ENCODE peak calls at places on chromosomes 4 and X, in six cellular contexts. A, Q, B, H, L and W are unnamed samples.

GRCh38 chr4:37793562-37793961 is 32.9 kb upstream of the PGM2 start:
- DNase-seq in A (peak; percentile 25), Q (no peak), B (no peak), H (no peak), L (peak; percentile 3), W (no peak)

GRCh38 chrX:119640621-119641020 is 34.4 kb upstream of the NKRF start:
- DNase-seq in A (no peak), Q (no peak), B (no peak), H (no peak), L (no peak), W (no peak)

GRCh38 chr4:88958080-88958479 is 98.9 kb downstream of the FAM13A start:
- DNase-seq in A (no peak), Q (no peak), B (no peak), H (no peak), L (no peak), W (no peak)

GRCh38 chrX:32868524-32868895 is 342.8 kb downstream of the DMD start:
- DNase-seq in A (no peak), Q (no peak), B (no peak), H (no peak), L (no peak), W (no peak)

GRCh38 chr4:101019941-101020401 is 327.4 kb downstream of the PPP3CA start:
- DNase-seq in A (no peak), Q (no peak), B (no peak), H (no peak), L (peak; percentile 76), W (peak; percentile 21)

GRCh38 chr4:17323619-17324400 is 188.1 kb downstream of the QDPR start:
- DNase-seq in A (no peak), Q (no peak), B (no peak), H (no peak), L (no peak), W (no peak)

GRCh38 chr4:115515379-115516171 is 402.2 kb upstream of the NDST4 start:
- DNase-seq in A (no peak), Q (no peak), B (no peak), H (no peak), L (no peak), W (peak; percentile 6)

GRCh38 chrX:81489987-81490386 is 288.1 kb downstream of the SH3BGRL start:
- DNase-seq in A (no peak), Q (no peak), B (no peak), H (no peak), L (no peak), W (no peak)

GRCh38 chrX:9765072-9765736 is 443 bp downstream of the GPR143 start:
- DNase-seq in A (no peak), Q (no peak), B (no peak), H (no peak), L (no peak), W (no peak)

GRCh38 chrX:63920875-63921274 is 135.9 kb upstream of the ARHGEF9 start:
- DNase-seq in A (no peak), Q (no peak), B (no peak), H (no peak), L (no peak), W (no peak)

GRCh38 chrX:69906447-69906846 is 143.3 kb downstream of the AWAT2 start:
- DNase-seq in A (no peak), Q (no peak), B (no peak), H (no peak), L (no peak), W (no peak)

GRCh38 chr4:179595671-179596410 is 2153.6 kb upstream of the AGA start:
- DNase-seq in A (no peak), Q (no peak), B (no peak), H (no peak), L (no peak), W (no peak)

GRCh38 chr4:21596521-21596920 is 352.1 kb downstream of the KCNIP4 start:
- DNase-seq in A (no peak), Q (no peak), B (no peak), H (no peak), L (no peak), W (no peak)

GRCh38 chrX:17104433-17104832 is 158.0 kb downstream of the REPS2 start:
- DNase-seq in A (no peak), Q (no peak), B (no peak), H (no peak), L (no peak), W (no peak)

GRCh38 chrX:22196151-22196550 is 76.6 kb upstream of the CBLL2 start:
- DNase-seq in A (no peak), Q (no peak), B (no peak), H (no peak), L (no peak), W (no peak)

GRCh38 chr4:6937748-6938147 is 28.1 kb downstream of the TBC1D14 start:
- DNase-seq in A (no peak), Q (no peak), B (no peak), H (no peak), L (no peak), W (no peak)

GRCh38 chr4:19707876-19708275 is 543.8 kb upstream of the SLIT2 start:
- DNase-seq in A (no peak), Q (no peak), B (no peak), H (no peak), L (no peak), W (no peak)

GRCh38 chr4:128565565-128566186 is 243.8 kb upstream of the JADE1 start:
- DNase-seq in A (peak; percentile 41), Q (no peak), B (peak; percentile 32), H (no peak), L (no peak), W (peak; percentile 41)

GRCh38 chrX:46707274-46707965 is 51.5 kb downstream of the SLC9A7 start:
- DNase-seq in A (no peak), Q (no peak), B (no peak), H (no peak), L (no peak), W (no peak)

GRCh38 chr4:78776031-78776728 is at the start of gene BMP2K:
- DNase-seq in A (peak; percentile 81), Q (peak; percentile 92), B (peak; percentile 81), H (no peak), L (peak; percentile 68), W (peak; percentile 88)

GRCh38 chr4:113468165-113469022 is 293.1 kb downstream of the CAMK2D start:
- DNase-seq in A (peak; percentile 84), Q (no peak), B (peak; percentile 78), H (peak; percentile 93), L (peak; percentile 100), W (no peak)

GRCh38 chr4:64330143-64330542 is 79.1 kb downstream of the TECRL start:
- DNase-seq in A (no peak), Q (no peak), B (no peak), H (no peak), L (no peak), W (no peak)
- TF ChIP-seq CTCF in A (no peak), Q (no peak), B (no peak), H (no peak), L (no peak), W (no peak)

GRCh38 chr4:76305971-76306881 is at the start of gene STBD1:
- DNase-seq in A (peak; percentile 89), Q (peak; percentile 19), B (peak; percentile 78), H (peak; percentile 48), L (peak; percentile 81), W (peak; percentile 23)

GRCh38 chr4:76308548-76308947 is 2.0 kb downstream of the STBD1 start:
- DNase-seq in A (peak; percentile 25), Q (no peak), B (no peak), H (no peak), L (no peak), W (no peak)

GRCh38 chr4:76305033-76305687 is 1.4 kb upstream of the STBD1 start:
- DNase-seq in A (no peak), Q (no peak), B (no peak), H (no peak), L (no peak), W (no peak)

GRCh38 chr4:76307670-76308014 is 1.1 kb downstream of the STBD1 start:
- DNase-seq in A (no peak), Q (no peak), B (peak; percentile 27), H (no peak), L (no peak), W (no peak)

GRCh38 chr4:76306882-76307669 is 543 bp downstream of the STBD1 start:
- DNase-seq in A (peak; percentile 72), Q (no peak), B (peak; percentile 57), H (no peak), L (peak; percentile 71), W (peak; percentile 32)
- TF ChIP-seq CTCF in A (no peak), Q (no peak), B (peak; percentile 33), H (peak; percentile 28), L (peak; percentile 12), W (peak; percentile 28)

DNA sequence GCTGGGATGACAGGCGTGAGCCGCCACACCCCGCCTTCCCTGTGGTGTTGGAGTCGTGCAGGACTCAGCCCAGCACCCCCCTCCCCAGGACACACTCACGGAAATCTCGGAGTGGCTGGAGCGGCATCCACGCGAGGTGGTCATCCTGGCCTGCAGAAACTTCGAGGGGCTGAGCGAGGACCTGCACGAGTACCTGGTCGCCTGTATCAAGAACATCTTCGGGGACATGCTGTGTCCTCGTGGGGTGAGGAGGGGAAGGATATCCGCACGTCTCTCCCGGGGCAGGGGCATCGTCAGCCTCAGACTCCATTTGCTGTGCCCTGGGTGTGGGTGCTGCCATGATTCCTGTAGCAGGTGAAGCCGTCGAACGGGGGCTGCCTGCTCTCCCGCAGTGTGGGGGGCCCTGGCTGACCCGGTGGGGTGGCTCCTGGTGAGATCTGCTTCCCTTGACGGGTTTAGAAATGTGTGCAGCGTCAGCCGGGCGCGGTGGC is 10.3 kb downstream of the PLCXD1 start:
- DNase-seq in A (peak; percentile 17), Q (no peak), B (no peak), H (no peak), L (no peak), W (no peak)
- TF ChIP-seq CTCF in A (no peak), Q (no peak), B (no peak), H (no peak), L (no peak), W (no peak)

DNA sequence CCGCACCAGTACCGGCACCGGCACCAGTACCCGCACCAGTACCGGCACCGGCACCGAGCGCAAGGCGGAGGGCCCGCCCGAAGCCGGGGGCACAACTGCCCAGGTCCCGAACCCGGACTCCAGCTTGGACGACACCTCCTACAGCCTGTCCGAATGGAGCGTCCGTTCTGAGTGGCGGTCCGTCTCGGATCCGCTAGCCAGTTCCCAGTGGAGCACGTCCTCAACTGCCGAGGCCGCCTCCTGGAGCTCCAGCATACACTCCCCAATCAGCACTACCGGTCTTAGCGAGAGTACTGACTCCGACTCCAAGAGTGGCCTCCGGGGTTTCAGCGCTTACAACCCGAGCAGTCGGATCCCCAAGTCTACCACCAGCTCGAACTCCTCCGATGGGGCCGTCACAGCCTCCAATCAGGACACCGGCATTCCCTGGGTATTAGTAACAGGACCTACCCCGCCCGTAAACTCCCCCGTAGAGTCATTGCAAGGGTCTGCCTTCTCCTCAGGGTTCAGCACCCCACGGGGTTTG is 885 bp upstream of the MAOA start:
- DNase-seq in A (peak; percentile 33), Q (peak; percentile 13), B (peak; percentile 43), H (no peak), L (peak; percentile 53), W (peak; percentile 8)
- TF ChIP-seq CTCF in A (no peak), Q (no peak), B (no peak), H (no peak), L (no peak), W (no peak)

GRCh38 chr4:112145820-112146813 is 863 bp downstream of the FAM241A start:
- DNase-seq in A (peak; percentile 51), Q (peak; percentile 47), B (peak; percentile 42), H (no peak), L (peak; percentile 64), W (peak; percentile 76)
- TF ChIP-seq CTCF in A (peak; percentile 53), Q (no peak), B (no peak), H (peak; percentile 21), L (no peak), W (no peak)